ENCODE peak calls at places on chromosome 18, in five cellular contexts. M, Y, C, N and L are unnamed samples.

GRCh38 chr18:49756135-49756534 is 57.2 kb downstream of the ACAA2 start:
- DNase-seq in M (no peak), Y (no peak), C (no peak), N (no peak), L (no peak)

GRCh38 chr18:68796936-68797690 is 767 bp upstream of the CCDC102B start:
- DNase-seq in M (peak), Y (no peak), C (peak), N (no peak), L (no peak)

GRCh38 chr18:11520536-11520935 is 88.9 kb upstream of the SLC35G4 start:
- DNase-seq in M (no peak), Y (no peak), C (no peak), N (no peak), L (no peak)

GRCh38 chr18:25646971-25647370 is 295.0 kb upstream of the ZNF521 start:
- DNase-seq in M (no peak), Y (no peak), C (peak), N (no peak), L (no peak)

GRCh38 chr18:77140439-77141109 is 8.0 kb upstream of the MBP start:
- DNase-seq in M (no peak), Y (no peak), C (no peak), N (no peak), L (no peak)

GRCh38 chr18:52992041-52992440 is 652.0 kb downstream of the DCC start:
- DNase-seq in M (peak), Y (no peak), C (no peak), N (peak), L (peak)

GRCh38 chr18:7749510-7749981 is 182.4 kb downstream of the PTPRM start:
- DNase-seq in M (no peak), Y (no peak), C (no peak), N (no peak), L (no peak)

GRCh38 chr18:22872894-22873537 is 60.1 kb upstream of the RBBP8 start:
- DNase-seq in M (no peak), Y (no peak), C (no peak), N (no peak), L (no peak)

GRCh38 chr18:10928971-10929373 is 220.4 kb downstream of the PIEZO2 start:
- DNase-seq in M (no peak), Y (no peak), C (peak), N (no peak), L (no peak)

GRCh38 chr18:36757081-36757480 is 71.7 kb downstream of the TPGS2 start:
- DNase-seq in M (peak), Y (peak), C (peak), N (peak), L (peak)

GRCh38 chr18:36758001-36758400 is 70.8 kb downstream of the TPGS2 start:
- DNase-seq in M (no peak), Y (no peak), C (peak), N (no peak), L (no peak)

GRCh38 chr18:36758623-36759022 is 70.2 kb downstream of the TPGS2 start:
- DNase-seq in M (no peak), Y (no peak), C (no peak), N (no peak), L (no peak)

GRCh38 chr18:36756262-36756661 is 72.5 kb downstream of the TPGS2 start:
- DNase-seq in M (no peak), Y (no peak), C (peak), N (no peak), L (no peak)

DNA sequence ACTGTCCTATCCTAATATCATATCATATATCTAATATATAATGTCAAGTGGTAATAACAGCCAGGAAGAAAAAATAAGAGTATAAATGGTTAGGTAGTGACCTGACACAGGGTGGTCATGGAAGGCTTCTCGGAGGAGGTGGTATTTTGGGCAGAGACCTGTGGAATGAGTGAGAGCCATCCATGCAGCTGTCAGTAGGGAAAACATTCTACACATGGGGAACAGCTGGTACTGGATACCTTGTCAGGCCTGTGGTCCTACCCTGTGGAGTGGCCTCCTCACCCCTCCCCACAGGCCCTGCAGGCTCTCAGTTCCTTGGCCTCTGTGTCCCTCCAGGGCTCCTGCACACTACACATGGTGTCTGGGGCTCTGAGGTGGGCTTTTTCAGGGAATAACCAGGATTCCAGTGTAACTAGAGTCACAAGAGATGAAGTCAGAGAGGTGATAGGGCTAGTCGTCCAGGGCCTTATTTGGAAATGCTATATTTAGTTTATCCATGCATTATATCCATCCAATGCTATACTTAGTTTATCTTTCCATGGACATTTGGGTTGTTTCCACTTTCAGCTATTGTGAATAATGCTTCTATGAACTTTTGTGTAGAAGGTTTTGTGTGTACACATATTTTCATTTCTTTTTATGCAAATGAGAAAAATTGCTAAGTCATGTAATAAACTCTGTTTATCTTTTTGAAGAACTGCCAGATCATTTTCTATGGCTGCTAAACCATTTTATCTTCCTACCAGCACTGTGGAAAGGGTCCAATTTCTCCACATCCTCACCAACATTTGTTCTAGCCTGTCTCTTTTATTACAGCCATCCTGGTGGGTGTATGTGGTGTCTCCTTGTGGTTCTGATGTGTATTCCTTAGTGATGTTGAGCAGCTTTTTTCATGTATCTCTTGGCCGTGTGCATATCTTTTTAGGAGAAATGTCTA is 75.6 kb downstream of the TPGS2 start:
- DNase-seq in M (no peak), Y (no peak), C (no peak), N (no peak), L (no peak)
- TF ChIP-seq EZH2phosphoT487 in M (no peak), Y (no peak), C (no peak), N (no peak), L (no peak)

GRCh38 chr18:2883137-2883671 is 36.4 kb downstream of the EMILIN2 start:
- DNase-seq in M (no peak), Y (no peak), C (peak), N (no peak), L (no peak)

GRCh38 chr18:2880473-2880872 is 33.7 kb downstream of the EMILIN2 start:
- DNase-seq in M (peak), Y (no peak), C (peak), N (no peak), L (no peak)

GRCh38 chr18:2881490-2882195 is 34.8 kb downstream of the EMILIN2 start:
- DNase-seq in M (no peak), Y (no peak), C (peak), N (no peak), L (no peak)

GRCh38 chr18:2882201-2882600 is 35.4 kb downstream of the EMILIN2 start:
- DNase-seq in M (no peak), Y (no peak), C (no peak), N (no peak), L (no peak)

GRCh38 chr18:2881088-2881487 is 34.3 kb downstream of the EMILIN2 start:
- DNase-seq in M (no peak), Y (no peak), C (peak), N (no peak), L (no peak)
- TF ChIP-seq EZH2phosphoT487 in M (no peak), Y (no peak), C (no peak), N (no peak), L (no peak)

GRCh38 chr18:74498712-74499629 is 2.8 kb downstream of the CNDP2 start:
- DNase-seq in M (no peak), Y (no peak), C (peak), N (no peak), L (no peak)
- TF ChIP-seq EZH2phosphoT487 in M (no peak), Y (no peak), C (no peak), N (no peak), L (no peak)

DNA sequence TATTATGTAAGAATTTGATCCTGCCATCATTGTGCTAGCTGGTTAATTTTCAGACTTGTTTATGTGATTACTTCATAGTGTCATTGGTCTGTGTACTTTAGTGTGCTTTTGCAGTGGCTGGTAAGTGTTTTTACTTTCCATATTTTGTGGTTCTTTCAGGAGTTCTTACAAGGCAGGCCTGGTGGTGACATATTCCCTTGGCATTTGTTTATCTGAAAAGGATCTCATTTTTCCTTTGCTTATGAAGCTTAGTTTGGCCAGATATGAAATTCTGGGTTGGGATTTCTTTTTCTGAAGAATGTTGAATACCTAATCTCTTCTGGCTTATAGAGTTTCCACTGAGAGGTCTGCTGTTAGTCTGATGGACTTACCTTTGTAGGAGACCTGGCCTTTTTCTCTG is 72.8 kb upstream of the MC4R start:
- DNase-seq in M (no peak), Y (no peak), C (peak), N (no peak), L (no peak)
- TF ChIP-seq EZH2phosphoT487 in M (no peak), Y (no peak), C (no peak), N (no peak), L (no peak)

DNA sequence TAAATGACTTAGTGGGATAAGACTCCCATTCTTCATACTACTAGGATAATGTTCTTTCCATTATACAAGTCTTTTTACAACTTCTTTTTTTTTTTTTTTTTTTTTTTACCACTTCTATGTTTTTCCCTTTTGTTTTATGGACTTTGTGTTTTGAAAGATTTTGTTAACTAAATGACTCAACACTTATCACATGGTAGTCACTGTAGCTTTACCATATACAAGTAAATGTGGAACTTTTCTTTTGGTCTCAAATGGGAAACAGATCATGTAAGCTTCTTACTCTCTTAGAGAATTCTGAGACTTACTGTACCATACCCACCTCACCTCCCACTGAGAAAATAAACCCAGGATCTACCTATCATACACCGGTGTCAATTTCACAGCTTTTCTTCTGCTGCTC is 590.3 kb upstream of the CDH2 start:
- DNase-seq in M (no peak), Y (no peak), C (peak), N (no peak), L (no peak)
- TF ChIP-seq EZH2phosphoT487 in M (no peak), Y (no peak), C (no peak), N (no peak), L (no peak)

GRCh38 chr18:5417342-5417741 is 121.8 kb upstream of the ZBTB14 start:
- DNase-seq in M (no peak), Y (no peak), C (peak), N (no peak), L (no peak)
- TF ChIP-seq EZH2phosphoT487 in M (no peak), Y (no peak), C (no peak), N (no peak), L (no peak)

GRCh38 chr18:9869713-9870430 is 15.9 kb upstream of the TXNDC2 start:
- DNase-seq in M (peak), Y (peak), C (peak), N (no peak), L (peak)
- TF ChIP-seq EZH2phosphoT487 in M (no peak), Y (no peak), C (no peak), N (no peak), L (no peak)